ENCODE peak calls at places on chromosomes 6 and 20, in seven cellular contexts. U is gastrocnemius medialis; N is A549; A is H1; W is LoVo; F is T1000; Y is activated naive CD8-positive, alpha-beta T cell treated with anti-CD3 and anti-CD28 coated beads, Interleukin-2, amount 10 ng/mL, durations not matched to agents 7 days and 5 days. V is an unnamed sample.

GRCh38 chr6:100850174-100850573 is 31.0 kb downstream of the ASCC3 start:
- DNase-seq in U (no peak), N (no peak), A (no peak), W (no peak), F (no peak), Y (no peak), V (no peak)

GRCh38 chr6:15350386-15351083 is 104.7 kb downstream of the JARID2 start:
- DNase-seq in U (no peak), N (no peak), A (no peak), W (no peak), F (no peak), Y (no peak), V (no peak)

GRCh38 chr6:81876977-81877376 is 124.5 kb upstream of the TENT5A start:
- DNase-seq in U (no peak), N (no peak), A (no peak), W (no peak), F (no peak), Y (no peak), V (no peak)

GRCh38 chr6:160793652-160794051 is 91.6 kb downstream of the PLG start:
- DNase-seq in U (no peak), N (no peak), A (no peak), W (no peak), F (no peak), Y (no peak), V (no peak)

GRCh38 chr6:26064619-26065257 is 22.5 kb upstream of the HFE start:
- DNase-seq in U (no peak), N (no peak), A (no peak), W (peak; percentile 71), F (no peak), Y (no peak), V (peak; percentile 68)

GRCh38 chr6:47400581-47400980 is 77.0 kb upstream of the CD2AP start:
- DNase-seq in U (no peak), N (no peak), A (no peak), W (no peak), F (no peak), Y (no peak), V (no peak)

GRCh38 chr6:45187841-45188240 is 140.3 kb upstream of the RUNX2 start:
- DNase-seq in U (no peak), N (no peak), A (no peak), W (no peak), F (no peak), Y (no peak), V (peak; percentile 25)

GRCh38 chr6:90940812-90941481 is 354.1 kb upstream of the MAP3K7 start:
- DNase-seq in U (no peak), N (peak; percentile 2), A (no peak), W (peak; percentile 63), F (no peak), Y (no peak), V (peak; percentile 44)

GRCh38 chr6:163180874-163181541 is 233.5 kb upstream of the QKI start:
- DNase-seq in U (peak; percentile 64), N (peak; percentile 51), A (peak; percentile 70), W (peak; percentile 38), F (no peak), Y (no peak), V (peak; percentile 91)

GRCh38 chr6:27145731-27146455 is 101.6 kb upstream of the PRSS16 start:
- DNase-seq in U (peak; percentile 63), N (no peak), A (peak; percentile 63), W (peak; percentile 84), F (peak; percentile 69), Y (peak; percentile 58), V (peak; percentile 43)

GRCh38 chr20:8535403-8536003 is 403.4 kb downstream of the PLCB1 start:
- DNase-seq in U (no peak), N (peak; percentile 33), A (no peak), W (no peak), F (no peak), Y (no peak), V (peak; percentile 23)

GRCh38 chr6:42226251-42227143 is 8.8 kb upstream of the MRPS10 start:
- DNase-seq in U (no peak), N (peak; percentile 68), A (no peak), W (peak; percentile 97), F (peak; percentile 67), Y (no peak), V (peak; percentile 79)

GRCh38 chr20:37914672-37915433 is 11.9 kb downstream of the VSTM2L start:
- DNase-seq in U (no peak), N (no peak), A (peak; percentile 82), W (no peak), F (no peak), Y (peak; percentile 52), V (peak; percentile 41)

GRCh38 chr6:37177083-37177949 is 7.4 kb downstream of the PIM1 start:
- DNase-seq in U (no peak), N (no peak), A (no peak), W (no peak), F (no peak), Y (no peak), V (no peak)

GRCh38 chr6:41836660-41837052 is 49.2 kb downstream of the TOMM6 start:
- DNase-seq in U (no peak), N (no peak), A (no peak), W (no peak), F (no peak), Y (no peak), V (no peak)